ENCODE peak calls at places on chromosomes 6 and 20, in eight cellular contexts. K is lung, X is astrocyte of the spinal cord, P is HS-27A, A is endothelial cell, E is posterior cingulate gyrus, H is osteoblast, O is HFFc6. F is an unnamed sample.

GRCh38 chr20:54650201-54650722 is 174.9 kb downstream of the DOK5 start:
- DNase-seq in O (no peak), K (no peak), P (no peak), E (no peak), A (no peak), X (no peak), H (no peak), F (no peak)

GRCh38 chr20:58228484-58229197 is at the start of gene ANKRD60:
- DNase-seq in P (no peak), X (peak), O (no peak), A (peak), H (peak), K (no peak), E (no peak), F (peak)

GRCh38 chr20:38156888-38157634 is 8.0 kb downstream of the TGM2 start:
- DNase-seq in X (peak), K (no peak), O (no peak), A (no peak), H (peak), E (no peak), P (no peak), F (no peak)

GRCh38 chr20:56430471-56430870 is 18.4 kb downstream of the CASS4 start:
- DNase-seq in A (no peak), K (no peak), X (no peak), E (no peak), H (no peak), P (no peak), O (no peak), F (no peak)

GRCh38 chr6:15500078-15500740 is 162.6 kb downstream of the DTNBP1 start:
- DNase-seq in H (peak), O (no peak), A (no peak), E (peak), K (no peak), P (no peak), X (no peak), F (no peak)

GRCh38 chr6:165658395-165659058 is 4.5 kb downstream of the PDE10A start:
- DNase-seq in X (no peak), H (peak), O (no peak), K (no peak), E (no peak), P (no peak), A (no peak), F (no peak)

GRCh38 chr20:62395311-62396242 is 8.7 kb downstream of the RPS21 start:
- DNase-seq in X (no peak), A (no peak), P (no peak), K (no peak), E (no peak), H (no peak), O (no peak), F (no peak)

GRCh38 chr6:118864330-118865166 is 29.4 kb upstream of the ASF1A start:
- DNase-seq in K (no peak), X (no peak), H (no peak), P (no peak), E (no peak), A (no peak), O (no peak), F (no peak)

GRCh38 chr6:39172377-39172757 is 56.9 kb downstream of the KCNK5 start:
- DNase-seq in A (no peak), O (no peak), H (no peak), E (no peak), K (no peak), P (no peak), X (no peak), F (no peak)

GRCh38 chr6:8939615-8940014 is 504.3 kb upstream of the SLC35B3 start:
- DNase-seq in A (no peak), H (no peak), O (no peak), E (no peak), X (no peak), P (no peak), K (no peak), F (peak)

GRCh38 chr6:157133856-157134255 is 189.5 kb downstream of the TMEM242 start:
- DNase-seq in P (no peak), A (no peak), O (no peak), K (no peak), E (no peak), H (no peak), X (no peak), F (no peak)

GRCh38 chr20:21719592-21720214 is 14.2 kb downstream of the PAX1 start:
- DNase-seq in K (peak), P (peak), O (peak), E (peak), H (peak), A (peak), X (peak), F (peak)

GRCh38 chr6:33521790-33522091 is 58.3 kb downstream of the BAK1 start:
- DNase-seq in H (no peak), K (no peak), E (no peak), P (no peak), A (no peak), X (no peak), O (no peak), F (no peak)

GRCh38 chr6:20642441-20642840 is 108.2 kb downstream of the CDKAL1 start:
- DNase-seq in O (no peak), X (no peak), H (no peak), E (no peak), P (no peak), K (no peak), A (no peak), F (no peak)

GRCh38 chr20:44706371-44707258 is 8.6 kb upstream of the CCN5 start:
- DNase-seq in O (peak), P (no peak), A (no peak), E (no peak), K (no peak), X (no peak), H (peak), F (peak)

GRCh38 chr6:144285798-144286502 is 815 bp downstream of the UTRN start:
- DNase-seq in K (peak), A (peak), E (peak), H (peak), X (no peak), P (peak), O (peak), F (peak)

GRCh38 chr20:9444921-9445320 is 69.5 kb upstream of the LAMP5 start:
- DNase-seq in E (no peak), A (no peak), K (no peak), X (no peak), O (no peak), H (no peak), P (no peak), F (no peak)

GRCh38 chr6:125114248-125114858 is 39.2 kb upstream of the TPD52L1 start:
- DNase-seq in K (no peak), O (peak), P (no peak), X (peak), A (peak), E (peak), H (no peak), F (peak)